ENCODE peak calls at places on chromosome 22, in four cellular contexts. One of them, this sample, is unnamed. For H3K4me1, the result is how much of the 10 kb centered on the place peaks cover.

GRCh38 chr22:25131198-25131887 is 68.3 kb upstream of the CRYBB3 start:
- DNase-seq in A549: no peak
- DNase-seq in H1: no peak
- DNase-seq in K562: no peak
- DNase-seq in this sample: no peak

GRCh38 chr22:47333625-47334024 is 571.2 kb downstream of the TBC1D22A start:
- DNase-seq in K562: no peak
- DNase-seq in H1: no peak
- DNase-seq in A549: no peak
- DNase-seq in this sample: peak

GRCh38 chr22:26403827-26404226 is 25.2 kb upstream of the ASPHD2 start:
- DNase-seq in K562: no peak
- DNase-seq in A549: no peak
- DNase-seq in H1: no peak
- DNase-seq in this sample: no peak

GRCh38 chr22:28812491-28812890 is 12.1 kb upstream of the XBP1 start:
- DNase-seq in K562: no peak
- DNase-seq in H1: no peak
- DNase-seq in A549: no peak
- DNase-seq in this sample: no peak

GRCh38 chr22:28440517-28441366 is 238.9 kb downstream of the TTC28 start:
- DNase-seq in A549: no peak
- DNase-seq in H1: no peak
- DNase-seq in K562: no peak
- DNase-seq in this sample: no peak

GRCh38 chr22:23509571-23510302 is 70.4 kb downstream of the IGLL1 start:
- DNase-seq in K562: no peak
- DNase-seq in A549: no peak
- DNase-seq in H1: no peak
- DNase-seq in this sample: no peak

GRCh38 chr22:27133951-27134664 is 476.7 kb downstream of the MIAT start:
- DNase-seq in H1: no peak
- DNase-seq in A549: peak
- DNase-seq in K562: peak
- DNase-seq in this sample: no peak

GRCh38 chr22:49967333-49968241 is 7.0 kb downstream of the PIM3 start:
- DNase-seq in A549: no peak
- DNase-seq in H1: peak
- DNase-seq in K562: no peak
- DNase-seq in this sample: peak

GRCh38 chr22:43342347-43343261 is 568 bp downstream of the SCUBE1 start:
- DNase-seq in A549: no peak
- DNase-seq in H1: no peak
- DNase-seq in K562: no peak
- DNase-seq in this sample: no peak

GRCh38 chr22:48954781-48955311 is 872.8 kb downstream of the BRD1 start:
- DNase-seq in H1: no peak
- DNase-seq in A549: no peak
- DNase-seq in K562: peak
- DNase-seq in this sample: no peak

GRCh38 chr22:24284747-24285203 is 14.1 kb downstream of the SPECC1L start:
- DNase-seq in K562: no peak
- DNase-seq in H1: no peak
- DNase-seq in A549: no peak
- DNase-seq in this sample: no peak

GRCh38 chr22:25645266-25645665 is 80.8 kb downstream of the GRK3 start:
- DNase-seq in A549: no peak
- DNase-seq in K562: no peak
- DNase-seq in H1: no peak
- DNase-seq in this sample: no peak

GRCh38 chr22:46881373-46882118 is 119.1 kb downstream of the TBC1D22A start:
- DNase-seq in H1: no peak
- DNase-seq in K562: no peak
- DNase-seq in A549: no peak
- DNase-seq in this sample: no peak

GRCh38 chr22:22214819-22215329 is 29.7 kb upstream of the VPREB1 start:
- DNase-seq in A549: no peak
- DNase-seq in K562: no peak
- DNase-seq in H1: no peak
- DNase-seq in this sample: peak

GRCh38 chr22:46849951-46850350 is 87.5 kb downstream of the TBC1D22A start:
- DNase-seq in H1: peak
- DNase-seq in A549: no peak
- DNase-seq in K562: no peak
- DNase-seq in this sample: no peak

GRCh38 chr22:50276143-50276542 is 6.0 kb upstream of the MAPK11 start:
- DNase-seq in K562: peak
- DNase-seq in H1: peak
- DNase-seq in A549: no peak
- DNase-seq in this sample: peak

GRCh38 chr22:42022162-42022847 is 23.7 kb downstream of the WBP2NL start:
- DNase-seq in K562: no peak
- DNase-seq in A549: no peak
- DNase-seq in H1: no peak
- DNase-seq in this sample: no peak

GRCh38 chr22:41638124-41638523 is 17.0 kb downstream of the XRCC6 start:
- DNase-seq in H1: no peak
- DNase-seq in K562: no peak
- DNase-seq in A549: no peak
- DNase-seq in this sample: no peak

GRCh38 chr22:41501209-41501608 is 32.3 kb downstream of the ACO2 start:
- DNase-seq in A549: peak
- DNase-seq in H1: no peak
- DNase-seq in K562: no peak
- DNase-seq in this sample: peak

GRCh38 chr22:47165338-47165931 is 403.0 kb downstream of the TBC1D22A start:
- DNase-seq in K562: no peak
- DNase-seq in A549: no peak
- DNase-seq in H1: no peak
- DNase-seq in this sample: no peak

GRCh38 chr22:23533328-23533762 is 46.7 kb downstream of the IGLL1 start:
- DNase-seq in A549: peak
- DNase-seq in K562: peak
- DNase-seq in H1: peak
- DNase-seq in this sample: peak

GRCh38 chr22:28259774-28260173 is 340.7 kb upstream of the PITPNB start:
- DNase-seq in A549: no peak
- DNase-seq in K562: no peak
- DNase-seq in H1: no peak
- DNase-seq in this sample: no peak

GRCh38 chr22:17964647-17965046 is 59.7 kb downstream of the MICAL3 start:
- DNase-seq in K562: no peak
- DNase-seq in A549: no peak
- DNase-seq in H1: no peak
- DNase-seq in this sample: no peak

GRCh38 chr22:47775191-47775590 is 1012.7 kb downstream of the TBC1D22A start:
- DNase-seq in H1: no peak
- DNase-seq in K562: no peak
- DNase-seq in A549: no peak
- DNase-seq in this sample: no peak

GRCh38 chr22:22929381-22930221 is 42.0 kb downstream of the IGLL5 start:
- DNase-seq in H1: no peak
- DNase-seq in A549: no peak
- DNase-seq in K562: peak
- DNase-seq in this sample: no peak

DNA sequence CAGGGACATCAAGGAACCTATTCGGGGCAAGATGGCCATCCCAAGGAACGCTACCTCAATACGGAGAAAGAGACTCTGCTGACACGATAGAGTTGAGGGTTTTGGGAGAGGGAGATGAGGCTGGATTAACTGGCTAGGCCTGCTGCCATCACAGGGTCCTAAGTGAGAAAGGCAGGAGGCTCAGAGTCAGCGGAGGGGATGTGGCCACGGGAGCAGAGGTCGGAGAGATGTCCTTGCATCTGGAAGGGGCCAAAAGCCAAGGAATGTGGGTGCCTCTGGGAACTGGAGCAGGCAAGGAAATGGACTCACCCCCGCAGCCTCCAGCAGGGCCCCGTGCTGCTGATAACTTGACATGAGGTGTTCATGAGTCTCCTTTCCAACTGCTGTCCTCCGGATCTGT is 31.0 kb upstream of the RFPL3 start:
- DNase-seq in H1: peak
- DNase-seq in A549: no peak
- DNase-seq in K562: no peak
- DNase-seq in this sample: no peak
- TF ChIP-seq PHF8 in H1: no peak
- TF ChIP-seq PHF8 in A549: no peak
- TF ChIP-seq PHF8 in K562: no peak
- TF ChIP-seq PHF8 in this sample: no peak

GRCh38 chr22:20037419-20037818 is 16.5 kb downstream of the TANGO2 start:
- DNase-seq in H1: no peak
- DNase-seq in K562: no peak
- DNase-seq in A549: no peak
- DNase-seq in this sample: no peak

GRCh38 chr22:20038574-20038973 is 17.7 kb downstream of the TANGO2 start:
- DNase-seq in A549: no peak
- DNase-seq in H1: no peak
- DNase-seq in K562: no peak
- DNase-seq in this sample: no peak

GRCh38 chr22:20035375-20036084 is 14.6 kb downstream of the TANGO2 start:
- DNase-seq in K562: no peak
- DNase-seq in H1: no peak
- DNase-seq in A549: no peak
- DNase-seq in this sample: no peak

GRCh38 chr22:20036119-20036518 is 15.2 kb downstream of the TANGO2 start:
- DNase-seq in K562: no peak
- DNase-seq in H1: no peak
- DNase-seq in A549: no peak
- DNase-seq in this sample: no peak

DNA sequence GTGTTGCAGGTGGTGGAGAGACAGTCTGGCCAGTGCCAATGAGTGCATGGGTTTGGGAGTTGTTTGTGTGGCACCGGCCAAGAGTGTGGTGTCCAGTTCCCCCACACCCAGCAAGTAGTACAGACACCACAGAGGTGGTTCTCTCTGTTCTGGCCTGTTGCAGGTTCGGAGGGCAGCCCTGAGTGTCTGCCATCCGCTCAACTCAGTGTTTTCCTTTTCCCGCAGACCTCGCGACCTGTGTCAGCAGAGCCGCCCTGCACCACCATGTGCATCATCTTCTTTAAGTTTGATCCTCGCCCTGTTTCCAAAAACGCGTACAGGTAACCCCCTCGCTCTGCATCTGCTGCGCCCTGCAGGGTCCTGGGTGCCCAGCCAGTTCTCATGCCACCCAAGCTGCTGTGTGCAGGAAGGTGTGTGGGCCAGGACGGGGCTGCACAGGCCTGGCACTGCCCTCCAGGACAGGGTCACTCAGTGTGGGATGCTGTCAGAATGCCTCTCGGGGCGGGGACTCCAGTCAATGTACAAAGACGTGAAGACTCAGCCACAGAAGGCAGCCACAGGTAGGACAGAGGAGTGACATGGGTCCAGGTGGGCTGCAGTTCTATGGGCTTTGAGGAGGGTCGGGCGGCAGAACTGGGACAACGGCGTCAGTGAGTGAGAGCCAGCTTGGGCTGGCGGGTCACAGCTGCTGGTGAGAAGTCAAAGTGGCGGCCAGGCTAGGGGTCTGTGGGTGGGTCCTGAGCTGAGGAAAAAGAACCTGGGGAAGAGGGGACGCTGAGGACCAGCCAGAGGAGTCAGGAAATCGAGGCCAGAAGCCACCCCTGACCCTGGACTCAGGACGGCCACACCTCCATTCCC is 15.9 kb downstream of the TANGO2 start:
- DNase-seq in A549: no peak
- DNase-seq in H1: no peak
- DNase-seq in K562: no peak
- DNase-seq in this sample: no peak
- H3K4me1 ChIP-seq in A549: under half
- H3K4me1 ChIP-seq in H1: under half
- H3K4me1 ChIP-seq in K562: half or more
- H3K4me1 ChIP-seq in this sample: under half

DNA sequence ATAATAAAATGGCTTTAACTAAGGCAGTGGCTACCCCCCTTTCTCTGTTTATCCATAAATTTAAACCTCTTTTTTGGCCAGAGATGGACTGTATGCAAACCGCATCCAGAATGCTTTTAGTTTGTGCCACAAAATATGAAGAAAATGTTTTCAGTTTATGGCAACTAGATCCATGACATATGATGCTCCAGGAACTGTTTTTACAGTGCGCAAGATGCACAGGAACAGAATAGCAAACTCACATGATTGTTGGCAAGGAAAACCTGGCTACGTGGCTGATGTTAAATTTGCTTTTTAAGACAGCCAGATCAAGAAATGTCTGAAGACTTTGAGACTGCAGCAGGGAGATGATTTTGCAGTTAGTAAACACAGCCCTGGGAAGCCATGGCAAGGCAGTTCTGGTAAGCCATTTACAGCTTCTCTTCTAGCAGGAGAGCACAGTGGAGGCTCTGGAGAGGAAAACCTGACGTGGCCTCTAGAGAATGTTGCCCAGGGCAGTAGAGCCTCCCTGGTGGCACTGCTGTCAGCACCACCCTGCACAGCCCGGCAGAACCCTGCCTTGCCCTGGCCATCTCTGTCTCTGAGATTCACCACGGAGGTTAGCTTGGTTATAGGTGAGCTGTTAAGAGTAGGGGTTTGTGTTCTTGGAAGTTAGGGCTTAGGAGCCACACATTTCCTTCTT is 69.8 kb upstream of the TNRC6B start:
- DNase-seq in K562: no peak
- DNase-seq in H1: no peak
- DNase-seq in A549: no peak
- DNase-seq in this sample: no peak
- TF ChIP-seq PHF8 in K562: no peak
- TF ChIP-seq PHF8 in H1: no peak
- TF ChIP-seq PHF8 in A549: no peak
- TF ChIP-seq PHF8 in this sample: no peak

GRCh38 chr22:35985361-35985760 is 43.3 kb downstream of the RBFOX2 start:
- DNase-seq in H1: no peak
- DNase-seq in A549: no peak
- DNase-seq in K562: no peak
- DNase-seq in this sample: no peak
- H3K4me1 ChIP-seq in H1: under half
- H3K4me1 ChIP-seq in A549: under half
- H3K4me1 ChIP-seq in K562: under half
- H3K4me1 ChIP-seq in this sample: half or more

DNA sequence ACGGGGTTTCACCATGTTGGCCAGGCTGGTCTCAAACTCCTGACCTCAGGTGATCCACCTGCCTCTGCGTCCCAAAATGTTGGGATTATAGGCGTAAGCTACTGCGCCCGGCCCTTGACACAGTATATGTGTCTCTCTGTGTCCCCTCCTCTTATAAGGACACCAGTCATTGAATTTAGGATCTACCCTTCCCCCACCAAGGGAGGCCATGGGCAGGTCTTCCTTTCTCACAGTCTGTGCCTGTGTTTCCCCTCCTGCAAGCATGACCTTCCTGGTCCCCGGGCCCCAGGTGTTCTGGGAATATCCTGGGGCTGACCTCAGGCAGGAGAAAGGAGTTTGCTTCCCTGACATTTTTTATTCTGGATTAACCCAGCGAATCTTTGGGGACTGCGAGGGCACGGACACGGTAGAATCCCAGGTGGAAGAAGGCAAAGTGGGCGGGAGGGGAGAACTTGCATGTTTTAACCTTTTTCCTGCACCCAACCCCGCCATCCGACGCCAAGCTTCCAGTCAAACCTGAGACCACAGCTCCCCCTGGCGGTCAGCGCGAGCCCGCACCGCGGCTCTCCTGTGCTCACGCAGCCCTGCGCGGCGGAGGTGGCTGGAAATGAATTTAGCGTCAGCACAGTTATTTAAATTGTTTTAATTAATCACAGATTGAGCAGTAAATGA is 42.1 kb upstream of the ISX start:
- DNase-seq in K562: peak
- DNase-seq in H1: peak
- DNase-seq in A549: peak
- DNase-seq in this sample: no peak
- TF ChIP-seq PHF8 in K562: no peak
- TF ChIP-seq PHF8 in H1: no peak
- TF ChIP-seq PHF8 in A549: no peak
- TF ChIP-seq PHF8 in this sample: no peak